ENCODE peak calls at places on chromosomes 1 and 21, in ten cellular contexts. Z is astrocyte of the spinal cord, I is A673, F is AG09309, T is ovary, X is heart left ventricle, S is adrenal gland, H is spleen, V is heart right ventricle, N is suprapubic skin. D is an unnamed sample.

GRCh38 chr1:10736623-10737267 is 59.7 kb downstream of the CASZ1 start:
- DNase-seq in Z (no peak), I (no peak), F (no peak), T (no peak), X (no peak), S (peak; percentile 82), H (no peak), V (no peak), N (no peak), D (no peak)

GRCh38 chr1:75582725-75583261 is 28.1 kb downstream of the SLC44A5 start:
- DNase-seq in Z (no peak), I (no peak), F (no peak), T (no peak), X (no peak), S (no peak), H (no peak), V (no peak), N (no peak), D (no peak)

GRCh38 chr1:178310685-178311105 is 186.1 kb downstream of the CLEC20A start:
- DNase-seq in Z (peak; percentile 79), I (peak; percentile 84), F (peak; percentile 65), T (no peak), X (no peak), S (no peak), H (no peak), V (no peak), N (no peak), D (peak; percentile 38)

GRCh38 chr1:18009729-18010075 is 97.9 kb upstream of the IGSF21 start:
- DNase-seq in Z (no peak), I (no peak), F (no peak), T (no peak), X (no peak), S (no peak), H (no peak), V (no peak), N (no peak), D (no peak)

GRCh38 chr1:5915587-5916571 is 76.3 kb downstream of the NPHP4 start:
- DNase-seq in Z (peak; percentile 72), I (peak; percentile 74), F (no peak), T (peak; percentile 69), X (no peak), S (no peak), H (no peak), V (no peak), N (no peak), D (no peak)

GRCh38 chr1:30087465-30087864 is 635.9 kb downstream of the MATN1 start:
- DNase-seq in Z (no peak), I (peak; percentile 47), F (no peak), T (no peak), X (no peak), S (no peak), H (no peak), V (no peak), N (no peak), D (no peak)

GRCh38 chr1:36638268-36638667 is 155.6 kb upstream of the CSF3R start:
- DNase-seq in Z (peak; percentile 6), I (no peak), F (no peak), T (no peak), X (no peak), S (no peak), H (no peak), V (no peak), N (no peak), D (no peak)

GRCh38 chr1:173863224-173864151 is 4.3 kb downstream of the GAS5 start:
- DNase-seq in Z (no peak), I (no peak), F (no peak), T (no peak), X (no peak), S (no peak), H (no peak), V (no peak), N (no peak), D (no peak)

DNA sequence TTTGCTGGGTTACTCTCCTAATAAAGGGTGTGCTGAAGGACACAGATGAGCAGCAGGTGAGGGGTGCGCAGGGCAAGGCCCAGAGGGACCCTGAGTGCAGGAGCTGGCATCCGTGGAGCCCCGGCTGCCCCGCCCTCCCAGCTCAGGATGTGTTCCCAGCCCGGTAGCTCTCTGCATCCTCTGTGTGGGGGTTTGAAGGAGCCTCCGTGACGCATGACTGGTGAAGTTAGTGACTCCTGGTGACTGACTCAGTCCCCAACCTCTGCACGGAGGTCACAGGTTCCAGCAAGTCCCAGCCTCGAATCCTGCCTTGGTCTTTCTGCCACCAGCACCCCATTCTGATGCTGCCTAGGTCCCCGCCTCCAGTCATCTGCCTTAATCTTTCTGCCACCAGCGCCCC is 21.6 kb upstream of the TSPEAR start:
- DNase-seq in Z (no peak), I (no peak), F (no peak), T (no peak), X (no peak), S (no peak), H (no peak), V (no peak), N (peak; percentile 47), D (no peak)
- TF ChIP-seq CTCF in Z (no peak), I (no peak), F (no peak), T (no peak), X (no peak), S (no peak), H (no peak), V (no peak), N (no peak), D (no peak)

GRCh38 chr1:23561813-23562100 is 2.5 kb upstream of the ID3 start:
- DNase-seq in Z (no peak), I (no peak), F (no peak), T (no peak), X (no peak), S (no peak), H (no peak), V (no peak), N (no peak), D (no peak)

GRCh38 chr1:23558872-23559135 is 497 bp downstream of the ID3 start:
- DNase-seq in Z (no peak), I (peak; percentile 50), F (no peak), T (no peak), X (no peak), S (no peak), H (no peak), V (no peak), N (no peak), D (no peak)

GRCh38 chr1:23559136-23559984 is at the start of gene ID3:
- DNase-seq in Z (peak; percentile 100), I (peak; percentile 99), F (peak; percentile 96), T (peak; percentile 96), X (peak; percentile 98), S (peak; percentile 96), H (peak; percentile 99), V (peak; percentile 97), N (peak; percentile 98), D (peak; percentile 94)

GRCh38 chr1:23561076-23561812 is 1.9 kb upstream of the ID3 start:
- DNase-seq in Z (no peak), I (no peak), F (no peak), T (no peak), X (no peak), S (no peak), H (no peak), V (no peak), N (no peak), D (no peak)

DNA sequence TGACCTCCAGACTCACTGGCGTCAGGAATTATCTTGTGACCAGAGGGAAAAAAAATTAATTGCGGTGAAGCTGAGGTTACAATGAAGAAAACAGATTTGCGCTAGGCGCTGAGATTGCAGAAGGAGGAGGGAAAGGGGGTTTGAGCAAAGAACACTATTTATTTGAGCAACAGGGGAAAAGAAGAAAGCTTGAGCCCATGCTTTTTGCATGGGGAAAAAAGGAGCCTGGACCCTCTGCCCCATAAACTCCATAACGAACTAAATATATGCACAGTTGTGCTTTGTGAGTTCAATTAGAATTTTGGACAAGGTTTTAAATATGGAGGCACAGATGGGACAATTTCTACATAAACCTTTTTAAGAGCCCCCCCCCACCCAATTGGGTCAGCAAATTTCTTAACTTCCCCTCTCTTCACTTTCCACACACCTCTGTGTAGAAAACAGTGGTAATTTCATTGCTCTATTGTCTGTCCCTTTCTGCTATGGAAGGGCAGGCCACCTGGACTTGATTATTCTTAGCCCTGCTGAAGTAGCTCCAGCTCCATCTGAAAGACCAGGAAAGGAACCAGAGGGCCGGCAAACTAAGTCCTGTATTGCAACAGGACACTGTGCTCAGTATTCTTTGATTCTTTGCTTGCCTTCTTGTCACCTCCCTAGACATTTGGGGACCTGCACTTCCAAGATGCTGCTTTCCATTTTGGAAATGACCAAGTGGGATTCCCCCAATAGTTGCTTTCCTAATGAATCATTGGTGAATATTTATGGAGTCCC is 869 bp upstream of the ID3 start:
- DNase-seq in Z (no peak), I (no peak), F (no peak), T (no peak), X (no peak), S (no peak), H (no peak), V (no peak), N (peak; percentile 69), D (no peak)
- TF ChIP-seq CTCF in Z (no peak), I (no peak), F (no peak), T (no peak), X (no peak), S (no peak), H (no peak), V (no peak), N (no peak), D (no peak)

DNA sequence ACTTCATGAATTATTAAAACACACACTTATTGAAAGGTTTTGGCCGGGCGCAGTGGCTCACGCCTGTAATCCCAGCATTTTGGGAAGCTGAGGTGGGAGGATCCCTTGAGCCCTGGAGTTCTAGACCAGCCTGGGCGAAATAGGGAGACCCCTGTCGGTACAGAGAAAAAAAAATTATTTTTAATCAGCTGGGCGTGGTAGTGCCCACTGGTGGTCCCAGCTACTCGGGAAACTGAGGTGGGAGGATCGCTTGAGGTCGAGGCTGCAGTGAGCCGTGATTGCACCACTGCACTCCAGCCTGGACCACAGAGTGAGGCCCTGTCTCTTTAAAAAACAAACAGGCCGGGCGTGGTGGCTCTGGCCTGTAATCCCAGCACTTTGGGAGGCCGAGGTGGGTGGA is 1.7 kb downstream of the GABPB2 start:
- DNase-seq in Z (no peak), I (peak; percentile 25), F (no peak), T (no peak), X (no peak), S (no peak), H (no peak), V (no peak), N (no peak), D (no peak)
- TF ChIP-seq CTCF in Z (no peak), I (peak; percentile 20), F (no peak), T (no peak), X (no peak), S (no peak), H (no peak), V (no peak), N (no peak), D (no peak)

GRCh38 chr1:224617410-224618361 is 1.6 kb downstream of the CNIH3 start:
- DNase-seq in Z (no peak), I (no peak), F (no peak), T (no peak), X (no peak), S (no peak), H (no peak), V (no peak), N (no peak), D (no peak)

GRCh38 chr1:224613486-224613885 is 2.6 kb upstream of the CNIH3 start:
- DNase-seq in Z (no peak), I (no peak), F (no peak), T (no peak), X (no peak), S (no peak), H (no peak), V (no peak), N (no peak), D (no peak)

GRCh38 chr1:224616761-224617409 is 768 bp downstream of the CNIH3 start:
- DNase-seq in Z (no peak), I (no peak), F (no peak), T (no peak), X (no peak), S (no peak), H (no peak), V (no peak), N (no peak), D (no peak)

GRCh38 chr1:224619209-224619608 is 3.1 kb downstream of the CNIH3 start:
- DNase-seq in Z (no peak), I (no peak), F (no peak), T (no peak), X (no peak), S (no peak), H (no peak), V (no peak), N (no peak), D (no peak)

GRCh38 chr1:224615861-224616760 is at the start of gene CNIH3:
- DNase-seq in Z (peak; percentile 90), I (peak; percentile 71), F (no peak), T (no peak), X (no peak), S (no peak), H (peak; percentile 72), V (no peak), N (no peak), D (no peak)
- TF ChIP-seq CTCF in Z (no peak), I (no peak), F (no peak), T (no peak), X (no peak), S (no peak), H (peak; percentile 15), V (no peak), N (no peak), D (no peak)